ENCODE peak calls at places on chromosomes 6 and 20, in four cellular contexts. One of them, this sample, is unnamed.

GRCh38 chr20:50256577-50256976 is 65.9 kb downstream of the CEBPB start:
- DNase-seq in IMR-90: peak
- DNase-seq in K562: peak
- DNase-seq in GM12878: no peak
- DNase-seq in this sample: no peak

GRCh38 chr20:62845818-62846527 is 15.6 kb downstream of the TCFL5 start:
- DNase-seq in IMR-90: peak
- DNase-seq in GM12878: no peak
- DNase-seq in K562: no peak
- DNase-seq in this sample: no peak

GRCh38 chr6:143596857-143597256 is 80.9 kb upstream of the PHACTR2 start:
- DNase-seq in K562: no peak
- DNase-seq in GM12878: no peak
- DNase-seq in IMR-90: peak
- DNase-seq in this sample: no peak

GRCh38 chr6:106488494-106489369 is 128.2 kb downstream of the CRYBG1 start:
- DNase-seq in IMR-90: no peak
- DNase-seq in GM12878: no peak
- DNase-seq in K562: no peak
- DNase-seq in this sample: no peak

GRCh38 chr6:167849846-167850459 is 23.2 kb downstream of the AFDN start:
- DNase-seq in IMR-90: no peak
- DNase-seq in GM12878: no peak
- DNase-seq in K562: no peak
- DNase-seq in this sample: peak

GRCh38 chr6:150573041-150573681 is 26.5 kb upstream of the PLEKHG1 start:
- DNase-seq in K562: peak
- DNase-seq in GM12878: no peak
- DNase-seq in IMR-90: no peak
- DNase-seq in this sample: no peak

GRCh38 chr6:134663356-134663755 is 286.5 kb downstream of the ALDH8A1 start:
- DNase-seq in IMR-90: no peak
- DNase-seq in GM12878: no peak
- DNase-seq in K562: no peak
- DNase-seq in this sample: no peak

GRCh38 chr6:136347847-136348246 is 58.2 kb upstream of the BCLAF1 start:
- DNase-seq in K562: no peak
- DNase-seq in IMR-90: no peak
- DNase-seq in GM12878: no peak
- DNase-seq in this sample: no peak

GRCh38 chr6:20947977-20948376 is 413.7 kb downstream of the CDKAL1 start:
- DNase-seq in IMR-90: no peak
- DNase-seq in GM12878: no peak
- DNase-seq in K562: no peak
- DNase-seq in this sample: no peak

GRCh38 chr6:71888720-71889340 is 2.5 kb downstream of the RIMS1 start:
- DNase-seq in GM12878: no peak
- DNase-seq in IMR-90: no peak
- DNase-seq in K562: no peak
- DNase-seq in this sample: no peak

GRCh38 chr6:15026832-15027231 is 219.0 kb upstream of the JARID2 start:
- DNase-seq in K562: no peak
- DNase-seq in GM12878: no peak
- DNase-seq in IMR-90: peak
- DNase-seq in this sample: peak

GRCh38 chr20:53420061-53420460 is 173.6 kb downstream of the ZNF217 start:
- DNase-seq in IMR-90: no peak
- DNase-seq in K562: no peak
- DNase-seq in GM12878: no peak
- DNase-seq in this sample: no peak

GRCh38 chr6:19150307-19150706 is 686.9 kb upstream of the ID4 start:
- DNase-seq in IMR-90: no peak
- DNase-seq in K562: no peak
- DNase-seq in GM12878: no peak
- DNase-seq in this sample: no peak

GRCh38 chr6:109891924-109892323 is 86.2 kb upstream of the GPR6 start:
- DNase-seq in K562: no peak
- DNase-seq in IMR-90: no peak
- DNase-seq in GM12878: no peak
- DNase-seq in this sample: no peak

GRCh38 chr6:67567842-67568241 is 1067.2 kb upstream of the ADGRB3 start:
- DNase-seq in GM12878: no peak
- DNase-seq in IMR-90: no peak
- DNase-seq in K562: no peak
- DNase-seq in this sample: no peak

GRCh38 chr6:153208706-153209105 is 77.6 kb upstream of the RGS17 start:
- DNase-seq in GM12878: no peak
- DNase-seq in K562: no peak
- DNase-seq in IMR-90: no peak
- DNase-seq in this sample: no peak

GRCh38 chr6:144036064-144036873 is 28.2 kb upstream of the PLAGL1 start:
- DNase-seq in IMR-90: peak
- DNase-seq in GM12878: no peak
- DNase-seq in K562: no peak
- DNase-seq in this sample: no peak

GRCh38 chr20:48350291-48350988 is 477.4 kb downstream of the PREX1 start:
- DNase-seq in GM12878: no peak
- DNase-seq in IMR-90: no peak
- DNase-seq in K562: peak
- DNase-seq in this sample: no peak

GRCh38 chr20:44395963-44396340 is 40.5 kb downstream of the HNF4A start:
- DNase-seq in IMR-90: no peak
- DNase-seq in K562: no peak
- DNase-seq in GM12878: no peak
- DNase-seq in this sample: no peak

GRCh38 chr20:13333036-13333435 is 112.0 kb downstream of the ISM1 start:
- DNase-seq in GM12878: no peak
- DNase-seq in K562: no peak
- DNase-seq in IMR-90: no peak
- DNase-seq in this sample: no peak

GRCh38 chr6:7241160-7241559 is 71.8 kb downstream of the SSR1 start:
- DNase-seq in GM12878: no peak
- DNase-seq in K562: no peak
- DNase-seq in IMR-90: no peak
- DNase-seq in this sample: no peak

GRCh38 chr6:56806368-56806767 is 148.5 kb upstream of the BEND6 start:
- DNase-seq in GM12878: no peak
- DNase-seq in K562: no peak
- DNase-seq in IMR-90: no peak
- DNase-seq in this sample: no peak

GRCh38 chr6:112571886-112572285 is 224.8 kb downstream of the RFPL4B start:
- DNase-seq in IMR-90: peak
- DNase-seq in K562: no peak
- DNase-seq in GM12878: no peak
- DNase-seq in this sample: no peak

DNA sequence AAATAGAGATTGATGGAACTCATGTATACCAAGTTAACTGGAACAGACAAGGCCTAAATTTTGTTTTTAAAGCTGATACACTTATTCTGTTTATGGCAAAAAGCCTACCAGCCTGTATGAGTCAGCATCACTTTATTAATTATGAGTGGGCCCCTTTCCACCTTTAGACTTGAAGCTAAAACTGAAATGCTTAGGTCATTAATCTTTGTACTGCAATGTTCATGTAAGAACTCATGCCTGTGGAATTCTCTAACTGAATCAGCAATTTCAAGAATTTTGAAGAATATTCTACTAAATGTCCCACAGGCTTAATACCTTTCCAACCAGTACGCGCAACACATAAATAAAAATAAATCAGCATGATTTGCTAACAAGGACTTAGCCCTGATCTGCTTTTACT is 140.2 kb upstream of the PHACTR1 start:
- DNase-seq in IMR-90: peak
- DNase-seq in K562: no peak
- DNase-seq in GM12878: no peak
- DNase-seq in this sample: no peak
- TF ChIP-seq CEBPB in IMR-90: no peak
- TF ChIP-seq CEBPB in K562: no peak
- TF ChIP-seq CEBPB in GM12878: no peak
- TF ChIP-seq CEBPB in this sample: no peak

DNA sequence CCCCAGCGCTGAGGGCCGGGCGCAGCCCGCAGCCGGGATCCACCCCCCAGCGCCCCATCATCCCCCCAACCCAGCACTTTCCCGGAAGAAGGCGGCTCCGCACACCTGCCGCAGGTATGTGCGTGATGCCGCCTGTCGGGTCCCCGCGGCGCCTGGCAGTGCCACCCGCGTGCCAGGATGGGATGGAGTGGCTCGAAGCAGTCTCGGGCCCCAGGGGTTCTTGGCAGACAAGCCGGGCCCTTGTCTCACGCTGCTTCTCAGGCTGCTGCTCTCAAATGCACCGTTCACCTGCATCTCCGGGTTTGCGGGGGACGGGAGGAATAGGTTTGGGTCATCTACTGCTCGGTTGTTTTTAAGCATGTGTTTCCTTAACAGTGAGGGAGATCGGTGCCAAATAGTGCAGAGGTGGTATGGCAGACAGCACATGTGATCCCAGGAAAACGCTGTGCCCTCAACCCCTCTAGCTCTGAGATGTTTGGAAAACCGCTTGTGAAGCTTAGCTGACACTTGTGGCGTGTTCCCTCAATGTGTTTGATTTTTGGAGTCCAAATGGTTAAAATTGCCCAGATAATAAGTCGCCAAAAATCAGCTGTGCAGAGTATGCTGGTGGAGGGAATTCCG is 847 bp downstream of the MYLIP start:
- DNase-seq in K562: no peak
- DNase-seq in IMR-90: peak
- DNase-seq in GM12878: no peak
- DNase-seq in this sample: no peak
- TF ChIP-seq RCOR1 in K562: no peak
- TF ChIP-seq RCOR1 in IMR-90: no peak
- TF ChIP-seq RCOR1 in GM12878: no peak
- TF ChIP-seq RCOR1 in this sample: no peak

DNA sequence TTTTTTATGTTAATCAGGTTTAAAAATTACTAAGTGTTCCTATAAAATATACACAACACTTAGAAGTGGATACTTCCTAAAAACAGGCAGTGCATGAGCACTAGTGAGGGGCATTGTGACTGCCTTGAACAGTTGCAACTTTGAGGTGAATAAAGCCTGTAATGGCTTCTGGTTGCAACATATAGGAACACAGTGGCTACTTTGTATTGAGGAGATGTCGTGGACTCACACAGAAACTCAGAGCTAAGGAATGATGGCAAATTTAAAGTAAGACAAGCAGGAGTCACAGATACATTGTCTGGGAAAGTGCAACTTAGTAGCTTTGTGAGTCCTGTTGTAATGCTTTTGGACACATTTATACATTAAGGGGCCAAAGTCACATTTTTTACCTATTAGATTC is 856 bp upstream of the HLA-A start:
- DNase-seq in IMR-90: peak
- DNase-seq in GM12878: no peak
- DNase-seq in K562: no peak
- DNase-seq in this sample: no peak
- TF ChIP-seq CEBPB in IMR-90: peak
- TF ChIP-seq CEBPB in GM12878: no peak
- TF ChIP-seq CEBPB in K562: no peak
- TF ChIP-seq CEBPB in this sample: no peak

GRCh38 chr6:32047084-32047478 is 8.9 kb downstream of the CYP21A2 start:
- DNase-seq in GM12878: no peak
- DNase-seq in IMR-90: peak
- DNase-seq in K562: peak
- DNase-seq in this sample: no peak
- TF ChIP-seq RCOR1 in GM12878: no peak
- TF ChIP-seq RCOR1 in IMR-90: no peak
- TF ChIP-seq RCOR1 in K562: no peak
- TF ChIP-seq RCOR1 in this sample: no peak

DNA sequence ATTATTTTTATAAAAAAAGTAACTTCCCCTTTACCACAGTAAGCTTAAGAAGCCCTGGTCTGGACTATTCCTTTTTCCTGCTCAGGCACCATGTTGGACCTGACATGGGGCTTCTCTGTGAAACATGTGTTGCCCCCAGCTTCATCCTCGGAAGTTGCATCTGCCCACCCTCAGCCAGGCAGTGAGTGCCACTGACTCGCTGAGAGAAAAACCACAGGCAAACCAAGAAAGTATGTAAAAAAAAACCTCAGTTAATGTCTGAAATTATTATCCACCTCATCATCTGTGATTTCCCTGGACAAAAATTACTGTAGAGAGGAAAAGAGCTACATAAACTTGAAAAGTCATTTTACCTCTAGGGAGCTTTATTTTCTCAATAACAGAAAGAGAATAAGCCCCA is 109.9 kb upstream of the MCHR2 start:
- DNase-seq in IMR-90: peak
- DNase-seq in GM12878: no peak
- DNase-seq in K562: no peak
- DNase-seq in this sample: no peak
- TF ChIP-seq CEBPB in IMR-90: no peak
- TF ChIP-seq CEBPB in GM12878: no peak
- TF ChIP-seq CEBPB in K562: no peak
- TF ChIP-seq CEBPB in this sample: no peak